ENCODE peak calls at places on chromosomes 13 and 19, in six cellular contexts. Z, H, E, I, W and P are unnamed samples.

GRCh38 chr19:7230826-7231225 is 63.4 kb downstream of the INSR start:
- ATAC-seq in Z (no peak), H (no peak), E (no peak), I (no peak), W (no peak), P (peak; percentile 64)

GRCh38 chr19:55173186-55173716 is 6.8 kb upstream of the DNAAF3 start:
- ATAC-seq in Z (no peak), H (peak; percentile 0), E (peak; percentile 32), I (no peak), W (no peak), P (peak; percentile 17)

GRCh38 chr19:49696115-49696514 is 5.2 kb downstream of the CPT1C start:
- ATAC-seq in Z (no peak), H (no peak), E (no peak), I (no peak), W (no peak), P (no peak)

GRCh38 chr19:53864308-53864836 is 3.3 kb upstream of the MYADM start:
- ATAC-seq in Z (no peak), H (no peak), E (peak; percentile 58), I (no peak), W (no peak), P (no peak)

GRCh38 chr13:40478775-40479174 is 187.7 kb downstream of the FOXO1 start:
- ATAC-seq in Z (no peak), H (no peak), E (no peak), I (no peak), W (no peak), P (no peak)

GRCh38 chr13:30192320-30193093 is 114.8 kb downstream of the KATNAL1 start:
- ATAC-seq in Z (peak; percentile 8), H (no peak), E (no peak), I (no peak), W (no peak), P (no peak)

GRCh38 chr19:18470153-18470552 is 32.2 kb upstream of the ISYNA1 start:
- ATAC-seq in Z (peak; percentile 77), H (peak; percentile 90), E (peak; percentile 66), I (no peak), W (peak; percentile 59), P (no peak)

GRCh38 chr13:33441015-33441414 is 155.5 kb upstream of the STARD13 start:
- ATAC-seq in Z (no peak), H (no peak), E (peak; percentile 74), I (no peak), W (peak; percentile 76), P (no peak)

GRCh38 chr19:52662631-52663030 is 24.5 kb upstream of the ZNF83 start:
- ATAC-seq in Z (no peak), H (no peak), E (no peak), I (no peak), W (peak; percentile 44), P (no peak)

GRCh38 chr13:95628488-95628887 is 16.0 kb downstream of the DZIP1 start:
- ATAC-seq in Z (no peak), H (no peak), E (no peak), I (no peak), W (no peak), P (no peak)

GRCh38 chr13:27928353-27928804 is 8.6 kb downstream of the PDX1 start:
- ATAC-seq in Z (no peak), H (no peak), E (no peak), I (no peak), W (no peak), P (no peak)

GRCh38 chr19:39497850-39498261 is 891 bp upstream of the DLL3 start:
- ATAC-seq in Z (peak; percentile 79), H (peak; percentile 88), E (peak; percentile 79), I (no peak), W (no peak), P (no peak)

GRCh38 chr13:46896346-46897138 is at the start of gene HTR2A:
- ATAC-seq in Z (no peak), H (no peak), E (peak; percentile 40), I (peak; percentile 34), W (no peak), P (peak; percentile 27)

GRCh38 chr13:48975101-48975925 is at the start of gene FNDC3A:
- ATAC-seq in Z (peak; percentile 1), H (peak; percentile 47), E (peak; percentile 82), I (peak; percentile 62), W (peak; percentile 66), P (peak; percentile 78)

GRCh38 chr13:23288564-23288963 is 107.8 kb downstream of the SGCG start:
- ATAC-seq in Z (no peak), H (no peak), E (no peak), I (no peak), W (no peak), P (peak; percentile 48)

GRCh38 chr19:49790866-49791265 is 22.2 kb downstream of the FUZ start:
- ATAC-seq in Z (no peak), H (peak; percentile 66), E (no peak), I (peak; percentile 47), W (no peak), P (peak; percentile 56)

GRCh38 chr19:39623946-39624345 is 21.6 kb downstream of the LGALS13 start:
- ATAC-seq in Z (no peak), H (no peak), E (no peak), I (no peak), W (no peak), P (no peak)

GRCh38 chr19:11279505-11280236 is 16.3 kb upstream of the TSPAN16 start:
- ATAC-seq in Z (peak; percentile 88), H (no peak), E (no peak), I (no peak), W (no peak), P (no peak)

GRCh38 chr19:35451278-35452096 is 3.4 kb downstream of the FFAR2 start:
- ATAC-seq in Z (peak; percentile 93), H (no peak), E (no peak), I (no peak), W (no peak), P (no peak)

GRCh38 chr13:106337096-106337495 is 198.4 kb downstream of the EFNB2 start:
- ATAC-seq in Z (no peak), H (no peak), E (no peak), I (no peak), W (no peak), P (no peak)

GRCh38 chr13:30396434-30397075 is 25.7 kb upstream of the UBE2L5 start:
- ATAC-seq in Z (peak; percentile 80), H (no peak), E (no peak), I (no peak), W (no peak), P (no peak)

GRCh38 chr13:35649162-35649561 is 172.7 kb upstream of the MAB21L1 start:
- ATAC-seq in Z (no peak), H (no peak), E (no peak), I (no peak), W (no peak), P (no peak)

GRCh38 chr13:110319774-110320509 is 12.9 kb downstream of the COL4A2 start:
- ATAC-seq in Z (no peak), H (no peak), E (no peak), I (peak; percentile 5), W (peak; percentile 85), P (peak; percentile 22)

GRCh38 chr13:113748101-113748861 is 10.7 kb upstream of the TMEM255B start:
- ATAC-seq in Z (peak; percentile 27), H (peak; percentile 96), E (peak; percentile 76), I (peak; percentile 25), W (peak; percentile 47), P (no peak)

GRCh38 chr19:6794817-6795431 is 22.4 kb downstream of the VAV1 start:
- ATAC-seq in Z (no peak), H (peak; percentile 47), E (peak; percentile 27), I (no peak), W (peak; percentile 40), P (no peak)

GRCh38 chr19:48760514-48761221 is 5.3 kb downstream of the FGF21 start:
- ATAC-seq in Z (no peak), H (no peak), E (peak; percentile 25), I (no peak), W (no peak), P (no peak)

GRCh38 chr19:6274756-6275155 is 5.0 kb downstream of the MLLT1 start:
- ATAC-seq in Z (no peak), H (no peak), E (no peak), I (no peak), W (no peak), P (no peak)

GRCh38 chr19:5271145-5271544 is 69.5 kb downstream of the PTPRS start:
- ATAC-seq in Z (peak; percentile 86), H (peak; percentile 81), E (no peak), I (no peak), W (peak; percentile 70), P (no peak)

GRCh38 chr19:45040059-45040767 is 1.4 kb downstream of the CLASRP start:
- ATAC-seq in Z (peak; percentile 7), H (no peak), E (no peak), I (peak; percentile 6), W (no peak), P (no peak)

GRCh38 chr19:3975144-3975543 is 4.2 kb upstream of the DAPK3 start:
- ATAC-seq in Z (no peak), H (peak; percentile 6), E (no peak), I (no peak), W (no peak), P (no peak)
- TF ChIP-seq POLR2A in Z (no peak), H (no peak), E (peak; percentile 39), I (no peak), W (no peak), P (no peak)

GRCh38 chr13:20411638-20412342 is 113.9 kb downstream of the CRYL1 start:
- ATAC-seq in Z (peak; percentile 99), H (no peak), E (no peak), I (no peak), W (no peak), P (no peak)
- H3K4me3 ChIP-seq in Z (no peak overlapping the region), H (no peak overlapping the region), E (no peak overlapping the region), I (no peak overlapping the region), W (no peak overlapping the region), P (no peak overlapping the region)

GRCh38 chr19:41932259-41933130 is 4.2 kb upstream of the ERFL start:
- ATAC-seq in Z (no peak), H (no peak), E (no peak), I (peak; percentile 5), W (no peak), P (no peak)

GRCh38 chr19:41933693-41934426 is 5.6 kb upstream of the ERFL start:
- ATAC-seq in Z (no peak), H (no peak), E (no peak), I (no peak), W (no peak), P (no peak)

GRCh38 chr19:41930926-41931592 is 2.8 kb upstream of the ERFL start:
- ATAC-seq in Z (peak; percentile 23), H (no peak), E (no peak), I (no peak), W (no peak), P (no peak)

GRCh38 chr19:41934849-41935374 is 6.7 kb upstream of the ERFL start:
- ATAC-seq in Z (peak; percentile 93), H (peak; percentile 84), E (peak; percentile 80), I (peak; percentile 67), W (peak; percentile 90), P (peak; percentile 70)

GRCh38 chr19:41933131-41933458 is 4.8 kb upstream of the ERFL start:
- ATAC-seq in Z (no peak), H (no peak), E (no peak), I (no peak), W (no peak), P (no peak)
- TF ChIP-seq POLR2AphosphoS5 in Z (no peak), H (no peak), E (no peak), I (no peak), W (no peak), P (no peak)

DNA sequence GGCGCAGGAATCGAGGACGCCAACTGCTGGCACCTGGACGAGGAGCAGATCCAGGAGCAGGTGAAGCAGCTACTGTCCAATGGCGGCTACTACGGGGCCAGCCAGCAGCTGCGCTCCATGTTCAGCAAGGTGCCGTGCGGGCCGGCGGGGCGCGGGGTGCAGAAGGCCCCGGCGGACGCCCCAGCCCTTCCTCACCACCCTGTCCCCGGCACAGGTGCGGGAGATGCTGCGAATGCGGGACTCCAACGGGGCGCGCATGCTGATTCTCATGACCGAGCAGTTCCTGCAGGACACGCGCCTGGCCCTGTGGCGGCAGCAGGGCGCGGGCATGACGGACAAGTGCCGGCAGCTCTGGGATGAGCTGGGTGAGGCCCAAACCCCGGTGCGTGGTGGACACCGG is 13.6 kb downstream of the ZSWIM4 start:
- ATAC-seq in Z (no peak), H (no peak), E (no peak), I (no peak), W (no peak), P (no peak)
- TF ChIP-seq POLR2A in Z (no peak), H (no peak), E (no peak), I (no peak), W (no peak), P (no peak)